ENCODE peak calls at places on chromosomes 3 and 15, in ten cellular contexts. Q is activated naive CD4-positive, alpha-beta T cell; P is NCI-H526 treated with DMSO at 0.1 percent for 48 hours; I is dorsolateral prefrontal cortex; U is astrocyte of the hippocampus; S is NCI-H345; F is mucosa of gallbladder; E is naive thymus-derived CD8-positive, alpha-beta T cell; V is GM03348; T is NCI-H510A treated with DMSO at 0.1 percent for 48 hours. O is an unnamed sample.

GRCh38 chr3:143775401-143775970 is 72.8 kb downstream of the SLC9A9 start:
- DNase-seq in Q (no peak), V (peak), F (no peak), P (peak), E (no peak), I (no peak), T (peak), S (peak), U (peak), O (peak)

GRCh38 chr3:49470714-49471420 is 800 bp downstream of the DAG1 start:
- DNase-seq in V (no peak), T (no peak), I (no peak), P (no peak), F (no peak), E (no peak), U (no peak), S (peak), Q (no peak), O (peak)

GRCh38 chr3:192850501-192850981 is 67.1 kb downstream of the MB21D2 start:
- DNase-seq in T (no peak), F (no peak), S (no peak), E (no peak), I (no peak), Q (no peak), P (no peak), U (peak), V (peak), O (peak)

GRCh38 chr15:31502541-31503229 is 176.1 kb downstream of the KLF13 start:
- DNase-seq in I (no peak), F (peak), U (no peak), P (no peak), S (no peak), T (no peak), Q (no peak), V (no peak), E (no peak), O (no peak)

GRCh38 chr15:71357357-71357756 is 242.1 kb downstream of the THSD4 start:
- DNase-seq in P (no peak), I (no peak), V (no peak), T (no peak), U (peak), E (no peak), F (no peak), Q (no peak), S (no peak), O (no peak)

GRCh38 chr15:21261396-21261964 is 178.8 kb downstream of the POTEB3 start:
- DNase-seq in T (no peak), E (no peak), V (peak), S (no peak), Q (no peak), I (no peak), F (no peak), U (no peak), P (no peak), O (no peak)

GRCh38 chr3:45923755-45924154 is 19.5 kb upstream of the CXCR6 start:
- DNase-seq in E (no peak), P (no peak), V (peak), F (no peak), T (no peak), I (no peak), Q (no peak), S (no peak), U (peak), O (peak)

GRCh38 chr3:184228376-184229137 is 828 bp upstream of the VWA5B2 start:
- DNase-seq in U (no peak), E (no peak), F (no peak), I (no peak), P (no peak), T (no peak), S (no peak), Q (no peak), V (no peak), O (no peak)

GRCh38 chr15:71125831-71126453 is 10.7 kb downstream of the THSD4 start:
- DNase-seq in I (no peak), E (no peak), T (no peak), U (no peak), S (no peak), Q (no peak), F (no peak), P (no peak), V (no peak), O (peak)

GRCh38 chr15:69189157-69189556 is 28.7 kb downstream of the GLCE start:
- DNase-seq in E (no peak), S (no peak), P (no peak), T (no peak), U (no peak), Q (no peak), F (no peak), V (no peak), I (no peak), O (no peak)

GRCh38 chr3:20080956-20081554 is 40.8 kb downstream of the KAT2B start:
- DNase-seq in Q (no peak), U (peak), S (no peak), P (peak), E (no peak), I (peak), F (peak), T (peak), V (no peak), O (no peak)

GRCh38 chr3:186782542-186783069 is 771 bp upstream of the EIF4A2 start:
- DNase-seq in P (no peak), U (no peak), I (no peak), F (no peak), V (no peak), S (no peak), Q (no peak), T (peak), E (no peak), O (no peak)

GRCh38 chr3:136042608-136043221 is 77.2 kb downstream of the PPP2R3A start:
- DNase-seq in V (peak), Q (no peak), S (peak), E (no peak), I (no peak), P (peak), T (peak), U (peak), F (no peak), O (peak)

GRCh38 chr3:31634485-31634884 is 101.8 kb downstream of the STT3B start:
- DNase-seq in I (no peak), P (no peak), V (peak), E (no peak), Q (no peak), F (no peak), S (no peak), T (no peak), U (peak), O (peak)

GRCh38 chr3:158742861-158743260 is 10.6 kb upstream of the RARRES1 start:
- DNase-seq in E (no peak), I (no peak), Q (no peak), S (no peak), V (peak), T (no peak), P (no peak), F (no peak), U (no peak), O (peak)

GRCh38 chr15:62569460-62570404 is 404.6 kb upstream of the C2CD4B start:
- DNase-seq in I (no peak), Q (no peak), S (peak), T (peak), U (peak), V (peak), P (peak), F (peak), E (no peak), O (peak)

GRCh38 chr3:150945226-150945625 is 27.3 kb downstream of the CLRN1 start:
- DNase-seq in F (no peak), U (peak), E (no peak), S (no peak), P (no peak), Q (no peak), V (peak), T (no peak), I (no peak), O (peak)

GRCh38 chr3:45010718-45011355 is 15.3 kb upstream of the CLEC3B start:
- DNase-seq in V (peak), P (no peak), I (no peak), F (no peak), T (no peak), Q (no peak), S (no peak), U (peak), E (no peak), O (peak)

GRCh38 chr3:46517016-46517770 is 19.4 kb downstream of the RTP3 start:
- DNase-seq in I (no peak), T (no peak), S (no peak), P (no peak), E (no peak), V (peak), F (no peak), Q (no peak), U (peak), O (peak)

GRCh38 chr3:195255571-195256501 is 15.1 kb downstream of the XXYLT1 start:
- DNase-seq in I (peak), T (no peak), V (no peak), E (no peak), S (no peak), U (peak), F (no peak), P (no peak), Q (no peak), O (no peak)

GRCh38 chr15:79416876-79417275 is 15.3 kb upstream of the MINAR1 start:
- DNase-seq in F (no peak), U (no peak), S (no peak), Q (no peak), I (no peak), P (no peak), T (no peak), V (no peak), E (no peak), O (no peak)

GRCh38 chr15:36331531-36332275 is 247.7 kb upstream of the CDIN1 start:
- DNase-seq in T (no peak), F (no peak), P (no peak), Q (no peak), U (peak), V (peak), S (no peak), I (no peak), E (no peak), O (peak)

GRCh38 chr3:65425880-65426279 is 612.8 kb downstream of the MAGI1 start:
- DNase-seq in U (peak), F (no peak), Q (no peak), P (no peak), V (peak), I (no peak), S (no peak), T (no peak), E (no peak), O (peak)

GRCh38 chr3:154089416-154090115 is 31.6 kb upstream of the ARHGEF26 start:
- DNase-seq in T (peak), S (no peak), I (no peak), E (no peak), Q (no peak), P (no peak), V (no peak), U (no peak), F (no peak), O (no peak)